ENCODE peak calls at places on chromosomes 3 and 15, in nine cellular contexts. D is fibroblast of lung; F is ELF-1; J is AG09309; U is amygdala; W is mucosa of gallbladder; A is CD8-positive, alpha-beta T cell; X is fibroblast of gingiva; O is RCC 7860. P is an unnamed sample.

GRCh38 chr3:172622916-172623700 is 87.8 kb downstream of the NCEH1 start:
- DNase-seq in U (no peak), F (no peak), D (peak; percentile 58), J (no peak), A (peak; percentile 28), W (no peak), O (peak; percentile 33), X (peak; percentile 16), P (no peak)

GRCh38 chr3:112647122-112647521 is 6.2 kb upstream of the CCDC80 start:
- DNase-seq in W (no peak), X (peak; percentile 92), O (peak; percentile 99), D (peak; percentile 82), A (no peak), U (no peak), J (peak; percentile 78), F (peak; percentile 83), P (peak; percentile 98)

GRCh38 chr3:121649645-121650044 is 11.1 kb downstream of the HCLS1 start:
- DNase-seq in W (no peak), O (no peak), F (no peak), D (peak; percentile 54), U (no peak), A (no peak), X (peak; percentile 2), J (no peak), P (no peak)

GRCh38 chr3:85535517-85535916 is 576.7 kb downstream of the CADM2 start:
- DNase-seq in J (no peak), W (no peak), X (no peak), U (no peak), O (no peak), A (no peak), F (no peak), D (no peak), P (no peak)

GRCh38 chr3:127064391-127065137 is 81.6 kb downstream of the PLXNA1 start:
- DNase-seq in W (no peak), X (peak; percentile 51), O (peak; percentile 40), D (peak; percentile 44), A (no peak), F (no peak), U (no peak), J (peak; percentile 8), P (peak; percentile 78)

GRCh38 chr3:122357828-122358617 is 25.0 kb downstream of the MIX23 start:
- DNase-seq in A (no peak), F (no peak), U (no peak), J (no peak), O (no peak), W (no peak), D (no peak), X (no peak), P (peak; percentile 9)

GRCh38 chr15:76293361-76293760 is 17.9 kb downstream of the ETFA start:
- DNase-seq in U (no peak), O (no peak), W (no peak), J (no peak), F (no peak), D (no peak), X (no peak), A (no peak), P (peak; percentile 11)

GRCh38 chr3:139226731-139227130 is 117.1 kb upstream of the MRPS22 start:
- DNase-seq in X (no peak), F (no peak), W (no peak), J (no peak), U (no peak), O (no peak), A (no peak), D (no peak), P (no peak)

GRCh38 chr3:56915969-56916586 is 114.3 kb upstream of the ARHGEF3 start:
- DNase-seq in W (no peak), F (peak; percentile 66), U (no peak), X (no peak), J (no peak), A (peak; percentile 79), D (no peak), O (no peak), P (no peak)

GRCh38 chr3:125671461-125672243 is 76.4 kb upstream of the OSBPL11 start:
- DNase-seq in U (no peak), A (no peak), W (no peak), X (no peak), J (no peak), D (no peak), O (no peak), F (no peak), P (no peak)

GRCh38 chr3:15475161-15475560 is 46.3 kb downstream of the COLQ start:
- DNase-seq in A (no peak), W (no peak), D (no peak), F (no peak), O (no peak), J (no peak), U (no peak), X (no peak), P (no peak)

GRCh38 chr3:99532246-99532645 is 106.1 kb upstream of the COL8A1 start:
- DNase-seq in X (peak; percentile 72), W (peak; percentile 17), D (peak; percentile 77), A (no peak), J (peak; percentile 62), F (peak; percentile 87), O (peak; percentile 45), U (no peak), P (peak; percentile 80)

GRCh38 chr3:29137601-29138000 is 143.3 kb upstream of the RBMS3 start:
- DNase-seq in F (no peak), D (no peak), A (no peak), J (no peak), W (no peak), O (no peak), U (no peak), X (no peak), P (no peak)

GRCh38 chr3:119831022-119831421 is 49.1 kb downstream of the NR1I2 start:
- DNase-seq in D (no peak), A (no peak), X (no peak), U (no peak), W (no peak), J (no peak), O (no peak), F (no peak), P (no peak)

GRCh38 chr3:41198526-41198925 is 779 bp upstream of the CTNNB1 start:
- DNase-seq in X (no peak), O (no peak), D (no peak), A (peak; percentile 31), J (no peak), U (no peak), W (peak; percentile 27), F (no peak), P (peak; percentile 13)

GRCh38 chr15:22980189-22981136 is at the start of gene CYFIP1:
- DNase-seq in D (peak; percentile 81), X (peak; percentile 82), J (no peak), A (no peak), O (peak; percentile 62), W (peak; percentile 78), U (peak; percentile 30), F (peak; percentile 77), P (peak; percentile 82)

GRCh38 chr15:57735406-57735805 is 28.9 kb downstream of the POLR2M start:
- DNase-seq in F (no peak), J (no peak), A (no peak), D (no peak), W (no peak), U (no peak), X (no peak), O (no peak), P (no peak)

GRCh38 chr3:69161587-69162196 is 39.3 kb upstream of the LMOD3 start:
- DNase-seq in O (peak; percentile 43), J (peak; percentile 16), X (peak; percentile 42), W (peak; percentile 35), A (peak; percentile 20), U (no peak), D (peak; percentile 71), F (peak; percentile 18), P (peak; percentile 43)